ENCODE peak calls at places on chromosome 11, in ten cellular contexts. One of them, this sample, is unnamed. For H3K4me1, the result is how much of the 10 kb centered on the place peaks cover.

GRCh38 chr11:61080986-61081590 is 21.2 kb upstream of the CD5 start:
- DNase-seq in cardiac muscle cell: no peak
- DNase-seq in A673: no peak
- DNase-seq in neural progenitor cell: no peak
- DNase-seq in spleen: no peak
- DNase-seq in ovary: no peak
- DNase-seq in stomach: no peak
- DNase-seq in IMR-90: no peak
- DNase-seq in K562: no peak
- DNase-seq in uterus: no peak
- DNase-seq in this sample: no peak

GRCh38 chr11:95282337-95282751 is 51.3 kb upstream of the SESN3 start:
- DNase-seq in neural progenitor cell: peak
- DNase-seq in K562: no peak
- DNase-seq in ovary: no peak
- DNase-seq in A673: no peak
- DNase-seq in uterus: no peak
- DNase-seq in stomach: no peak
- DNase-seq in spleen: no peak
- DNase-seq in cardiac muscle cell: no peak
- DNase-seq in IMR-90: no peak
- DNase-seq in this sample: no peak

GRCh38 chr11:92829121-92829520 is 140.3 kb upstream of the MTNR1B start:
- DNase-seq in cardiac muscle cell: no peak
- DNase-seq in spleen: no peak
- DNase-seq in uterus: no peak
- DNase-seq in neural progenitor cell: no peak
- DNase-seq in stomach: no peak
- DNase-seq in K562: no peak
- DNase-seq in ovary: no peak
- DNase-seq in A673: no peak
- DNase-seq in IMR-90: no peak
- DNase-seq in this sample: no peak

GRCh38 chr11:64419818-64420485 is 61.0 kb downstream of the RPS6KA4 start:
- DNase-seq in cardiac muscle cell: no peak
- DNase-seq in ovary: no peak
- DNase-seq in neural progenitor cell: no peak
- DNase-seq in IMR-90: no peak
- DNase-seq in K562: no peak
- DNase-seq in spleen: no peak
- DNase-seq in A673: peak
- DNase-seq in uterus: no peak
- DNase-seq in stomach: no peak
- DNase-seq in this sample: no peak

GRCh38 chr11:9858822-9859221 is 194.9 kb downstream of the SWAP70 start:
- DNase-seq in neural progenitor cell: peak
- DNase-seq in A673: peak
- DNase-seq in K562: no peak
- DNase-seq in IMR-90: peak
- DNase-seq in uterus: no peak
- DNase-seq in ovary: no peak
- DNase-seq in cardiac muscle cell: peak
- DNase-seq in spleen: no peak
- DNase-seq in stomach: no peak
- DNase-seq in this sample: peak

GRCh38 chr11:103904324-103904667 is 132.1 kb upstream of the DDI1 start:
- DNase-seq in cardiac muscle cell: no peak
- DNase-seq in IMR-90: no peak
- DNase-seq in uterus: no peak
- DNase-seq in spleen: no peak
- DNase-seq in neural progenitor cell: no peak
- DNase-seq in stomach: no peak
- DNase-seq in K562: no peak
- DNase-seq in A673: no peak
- DNase-seq in ovary: no peak
- DNase-seq in this sample: no peak

GRCh38 chr11:45250035-45250693 is 36.0 kb downstream of the SYT13 start:
- DNase-seq in neural progenitor cell: no peak
- DNase-seq in spleen: no peak
- DNase-seq in ovary: no peak
- DNase-seq in K562: no peak
- DNase-seq in cardiac muscle cell: no peak
- DNase-seq in stomach: no peak
- DNase-seq in IMR-90: no peak
- DNase-seq in uterus: no peak
- DNase-seq in A673: no peak
- DNase-seq in this sample: no peak

GRCh38 chr11:96215094-96215782 is 127.8 kb downstream of the MAML2 start:
- DNase-seq in neural progenitor cell: no peak
- DNase-seq in cardiac muscle cell: no peak
- DNase-seq in K562: no peak
- DNase-seq in A673: no peak
- DNase-seq in uterus: peak
- DNase-seq in stomach: no peak
- DNase-seq in ovary: peak
- DNase-seq in IMR-90: peak
- DNase-seq in spleen: peak
- DNase-seq in this sample: no peak

GRCh38 chr11:100888836-100889235 is 201.7 kb downstream of the ARHGAP42 start:
- DNase-seq in spleen: no peak
- DNase-seq in IMR-90: no peak
- DNase-seq in stomach: no peak
- DNase-seq in K562: no peak
- DNase-seq in uterus: no peak
- DNase-seq in A673: no peak
- DNase-seq in neural progenitor cell: no peak
- DNase-seq in ovary: no peak
- DNase-seq in cardiac muscle cell: no peak
- DNase-seq in this sample: no peak

GRCh38 chr11:61777234-61778090 is 14.9 kb downstream of the TMEM258 start:
- DNase-seq in spleen: peak
- DNase-seq in stomach: peak
- DNase-seq in uterus: no peak
- DNase-seq in ovary: peak
- DNase-seq in A673: peak
- DNase-seq in neural progenitor cell: no peak
- DNase-seq in cardiac muscle cell: no peak
- DNase-seq in IMR-90: no peak
- DNase-seq in K562: peak
- DNase-seq in this sample: peak

DNA sequence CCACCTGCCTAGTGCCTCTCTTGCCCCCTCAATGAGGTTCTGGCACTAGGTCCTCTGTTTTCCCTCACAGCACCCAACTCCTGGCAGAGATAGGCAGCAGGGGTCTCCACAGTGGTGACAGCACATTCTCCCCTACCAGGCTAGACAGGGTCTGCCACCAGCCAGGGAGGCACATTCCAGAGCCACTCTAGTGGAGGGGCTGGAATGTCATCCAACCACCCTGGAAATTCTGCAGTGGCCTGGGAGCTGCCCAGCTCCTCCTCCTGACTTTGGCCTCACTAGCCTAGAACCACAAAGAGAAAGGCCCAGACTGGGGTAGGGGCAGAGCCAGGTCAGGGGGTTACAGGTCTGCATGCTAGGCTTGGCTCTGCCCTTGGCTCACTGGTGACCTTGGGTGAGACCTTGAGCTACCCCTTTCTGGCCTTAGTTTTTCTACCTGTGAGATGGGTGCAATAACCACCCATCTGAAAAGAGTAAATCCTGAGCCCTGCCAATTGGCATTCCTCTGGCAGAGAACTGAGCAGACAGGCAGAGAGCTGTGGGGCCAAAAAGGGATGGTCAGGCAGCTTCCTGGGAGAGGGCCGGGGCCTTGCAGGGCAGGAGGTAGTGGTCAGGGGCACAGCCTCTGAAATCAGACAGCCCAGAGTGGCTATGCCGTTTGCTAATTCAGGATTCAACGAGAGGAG is 7.1 kb downstream of the P2RY2 start:
- DNase-seq in uterus: no peak
- DNase-seq in cardiac muscle cell: peak
- DNase-seq in spleen: peak
- DNase-seq in stomach: no peak
- DNase-seq in A673: no peak
- DNase-seq in K562: no peak
- DNase-seq in neural progenitor cell: peak
- DNase-seq in IMR-90: no peak
- DNase-seq in ovary: peak
- DNase-seq in this sample: no peak
- H3K27ac ChIP-seq in uterus: no peak
- H3K27ac ChIP-seq in cardiac muscle cell: no peak
- H3K27ac ChIP-seq in spleen: no peak
- H3K27ac ChIP-seq in stomach: no peak
- H3K27ac ChIP-seq in A673: no peak
- H3K27ac ChIP-seq in K562: no peak
- H3K27ac ChIP-seq in neural progenitor cell: no peak
- H3K27ac ChIP-seq in IMR-90: no peak
- H3K27ac ChIP-seq in ovary: no peak
- H3K27ac ChIP-seq in this sample: no peak

GRCh38 chr11:129842138-129842537 is 26.5 kb downstream of the TMEM45B start:
- DNase-seq in stomach: no peak
- DNase-seq in neural progenitor cell: no peak
- DNase-seq in A673: no peak
- DNase-seq in spleen: no peak
- DNase-seq in uterus: no peak
- DNase-seq in ovary: no peak
- DNase-seq in cardiac muscle cell: no peak
- DNase-seq in IMR-90: no peak
- DNase-seq in K562: no peak
- DNase-seq in this sample: no peak

GRCh38 chr11:129849447-129850130 is 33.9 kb downstream of the TMEM45B start:
- DNase-seq in A673: no peak
- DNase-seq in ovary: no peak
- DNase-seq in uterus: no peak
- DNase-seq in IMR-90: no peak
- DNase-seq in neural progenitor cell: no peak
- DNase-seq in cardiac muscle cell: no peak
- DNase-seq in stomach: no peak
- DNase-seq in spleen: peak
- DNase-seq in K562: no peak
- DNase-seq in this sample: no peak

GRCh38 chr11:129852125-129852740 is 36.6 kb downstream of the TMEM45B start:
- DNase-seq in spleen: no peak
- DNase-seq in neural progenitor cell: no peak
- DNase-seq in stomach: no peak
- DNase-seq in uterus: no peak
- DNase-seq in A673: no peak
- DNase-seq in K562: no peak
- DNase-seq in cardiac muscle cell: no peak
- DNase-seq in IMR-90: no peak
- DNase-seq in ovary: no peak
- DNase-seq in this sample: no peak

DNA sequence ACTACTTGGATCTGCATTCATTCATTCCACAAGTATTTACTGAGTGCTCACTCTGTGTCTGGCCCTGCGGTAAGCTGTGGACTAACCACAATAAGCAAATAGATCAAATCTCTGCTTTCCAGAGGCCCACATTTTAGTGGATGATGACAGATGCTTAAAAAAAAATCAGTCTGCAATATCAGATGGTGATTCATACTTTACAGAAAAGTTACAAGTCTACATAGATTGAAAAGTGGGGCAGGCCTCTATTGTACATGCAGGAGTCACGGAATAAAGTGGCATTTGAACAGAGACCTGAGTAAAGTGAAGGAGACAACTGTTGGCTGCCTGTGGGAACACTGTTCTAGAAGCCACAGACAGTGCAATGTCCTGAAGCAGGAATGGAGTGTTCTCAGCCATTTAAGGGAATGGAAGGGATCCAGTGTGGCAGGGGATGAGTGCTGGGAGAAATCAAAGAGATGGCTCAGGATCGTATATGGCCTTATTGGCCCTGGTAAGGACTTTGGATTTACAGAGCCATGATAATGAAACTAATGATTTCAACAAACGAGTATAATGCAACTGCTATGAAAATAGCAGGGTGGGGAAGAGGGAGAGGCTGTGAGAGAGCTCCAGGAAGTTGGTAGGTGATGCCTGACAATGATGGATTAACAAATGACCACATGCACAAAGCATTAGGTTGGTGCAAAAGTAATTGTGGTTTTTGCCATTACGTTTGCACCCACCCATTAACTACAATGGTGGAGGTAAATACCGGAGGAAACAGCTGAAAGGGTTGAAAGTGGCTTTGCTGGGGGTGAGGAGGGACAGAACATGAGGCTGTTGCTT is 31.1 kb downstream of the TMEM45B start:
- DNase-seq in stomach: no peak
- DNase-seq in K562: no peak
- DNase-seq in uterus: no peak
- DNase-seq in A673: no peak
- DNase-seq in spleen: no peak
- DNase-seq in ovary: no peak
- DNase-seq in neural progenitor cell: no peak
- DNase-seq in IMR-90: peak
- DNase-seq in cardiac muscle cell: no peak
- DNase-seq in this sample: no peak
- H3K4me3 ChIP-seq in stomach: no peak
- H3K4me3 ChIP-seq in K562: no peak
- H3K4me3 ChIP-seq in uterus: no peak
- H3K4me3 ChIP-seq in A673: no peak
- H3K4me3 ChIP-seq in spleen: no peak
- H3K4me3 ChIP-seq in ovary: no peak
- H3K4me3 ChIP-seq in neural progenitor cell: no peak
- H3K4me3 ChIP-seq in IMR-90: no peak
- H3K4me3 ChIP-seq in cardiac muscle cell: no peak
- H3K4me3 ChIP-seq in this sample: no peak

GRCh38 chr11:3123316-3123715 is 41.8 kb downstream of the OSBPL5 start:
- DNase-seq in cardiac muscle cell: no peak
- DNase-seq in stomach: no peak
- DNase-seq in neural progenitor cell: no peak
- DNase-seq in A673: peak
- DNase-seq in ovary: peak
- DNase-seq in IMR-90: no peak
- DNase-seq in uterus: peak
- DNase-seq in spleen: peak
- DNase-seq in K562: no peak
- DNase-seq in this sample: no peak
- H3K4me1 ChIP-seq in cardiac muscle cell: under half
- H3K4me1 ChIP-seq in stomach: under half
- H3K4me1 ChIP-seq in neural progenitor cell: under half
- H3K4me1 ChIP-seq in A673: under half
- H3K4me1 ChIP-seq in ovary: under half
- H3K4me1 ChIP-seq in IMR-90: under half
- H3K4me1 ChIP-seq in uterus: under half
- H3K4me1 ChIP-seq in spleen: under half
- H3K4me1 ChIP-seq in K562: under half
- H3K4me1 ChIP-seq in this sample: under half

GRCh38 chr11:48107188-48107704 is 109.4 kb upstream of the OR4B1 start:
- DNase-seq in IMR-90: peak
- DNase-seq in cardiac muscle cell: no peak
- DNase-seq in K562: no peak
- DNase-seq in ovary: no peak
- DNase-seq in uterus: no peak
- DNase-seq in A673: no peak
- DNase-seq in neural progenitor cell: no peak
- DNase-seq in stomach: no peak
- DNase-seq in spleen: peak
- DNase-seq in this sample: no peak
- H3K27ac ChIP-seq in IMR-90: no peak
- H3K27ac ChIP-seq in cardiac muscle cell: no peak
- H3K27ac ChIP-seq in K562: no peak
- H3K27ac ChIP-seq in ovary: no peak
- H3K27ac ChIP-seq in uterus: no peak
- H3K27ac ChIP-seq in A673: no peak
- H3K27ac ChIP-seq in neural progenitor cell: no peak
- H3K27ac ChIP-seq in stomach: no peak
- H3K27ac ChIP-seq in spleen: no peak
- H3K27ac ChIP-seq in this sample: no peak

This sample was measured in body of pancreas.